ENCODE peak calls at places on chromosomes 13 and 19, in six cellular contexts. N is AG04450, D is aorta, Z is right lobe of liver, S is neural progenitor cell, V is uterus. J is an unnamed sample.
A peak's percentile ranks its signal among the peaks of the same experiment; 100 is the strongest.

GRCh38 chr19:55609326-55609725 is 3.9 kb downstream of the ZNF865 start:
- DNase-seq in Z (no peak), N (no peak), S (no peak), V (no peak), D (no peak), J (no peak)

GRCh38 chr19:50349277-50350057 is 16.0 kb downstream of the NAPSA start:
- DNase-seq in S (no peak), D (no peak), N (no peak), V (no peak), Z (no peak), J (no peak)

GRCh38 chr13:40221460-40222201 is 444.8 kb downstream of the FOXO1 start:
- DNase-seq in Z (no peak), V (peak; percentile 38), D (no peak), S (no peak), N (no peak), J (no peak)

GRCh38 chr13:23268441-23268840 is 87.7 kb downstream of the SGCG start:
- DNase-seq in Z (no peak), V (no peak), D (no peak), N (no peak), S (no peak), J (no peak)

GRCh38 chr13:100510208-100510997 is 78.2 kb downstream of the GGACT start:
- DNase-seq in S (peak; percentile 50), Z (no peak), V (no peak), D (no peak), N (no peak), J (no peak)

GRCh38 chr19:41323023-41323422 is 13.1 kb downstream of the CCDC97 start:
- DNase-seq in V (peak; percentile 76), N (peak; percentile 74), Z (no peak), D (no peak), S (no peak), J (no peak)

GRCh38 chr13:31101511-31102170 is 60.1 kb downstream of the HSPH1 start:
- DNase-seq in D (no peak), Z (no peak), V (no peak), S (no peak), N (no peak), J (no peak)

GRCh38 chr13:61148211-61148610 is 267.4 kb downstream of the PCDH20 start:
- DNase-seq in V (no peak), Z (no peak), N (no peak), S (peak; percentile 56), D (no peak), J (no peak)

GRCh38 chr19:11227201-11227886 is 12.1 kb upstream of the ANGPTL8 start:
- DNase-seq in V (no peak), D (no peak), N (no peak), Z (no peak), S (peak; percentile 28), J (no peak)

GRCh38 chr13:99224019-99224418 is 23.4 kb downstream of the UBAC2 start:
- DNase-seq in S (peak; percentile 51), V (no peak), D (no peak), Z (no peak), N (no peak), J (no peak)

GRCh38 chr13:113906566-113906965 is 42.7 kb upstream of the GAS6 start:
- DNase-seq in D (no peak), Z (no peak), N (no peak), S (no peak), V (peak; percentile 18), J (peak; percentile 38)

GRCh38 chr19:36110487-36111199 is at the start of gene OVOL3:
- DNase-seq in Z (no peak), D (no peak), N (no peak), V (no peak), S (peak; percentile 80), J (no peak)

GRCh38 chr13:25662516-25662915 is 290.7 kb downstream of the ATP8A2 start:
- DNase-seq in S (no peak), Z (no peak), V (no peak), D (no peak), N (no peak), J (no peak)

GRCh38 chr19:11684987-11685675 is 53.6 kb downstream of the ZNF823 start:
- DNase-seq in D (no peak), N (no peak), V (no peak), S (no peak), Z (no peak), J (no peak)

GRCh38 chr13:81488021-81488420 is 1147.1 kb upstream of the SPRY2 start:
- DNase-seq in N (no peak), Z (no peak), S (no peak), V (no peak), D (no peak), J (no peak)

GRCh38 chr19:33282036-33282686 is 20.2 kb downstream of the CEBPA start:
- DNase-seq in N (no peak), V (no peak), S (no peak), Z (peak; percentile 62), D (no peak), J (no peak)

GRCh38 chr19:12838182-12838890 is at the start of gene MAST1:
- DNase-seq in N (no peak), Z (no peak), S (peak; percentile 91), D (no peak), V (no peak), J (no peak)

GRCh38 chr13:44703371-44703770 is 127.2 kb upstream of the TSC22D1 start:
- DNase-seq in V (no peak), N (no peak), D (no peak), Z (no peak), S (no peak), J (no peak)

GRCh38 chr19:44344255-44344654 is 12.2 kb downstream of the ZNF112 start:
- DNase-seq in N (no peak), D (no peak), S (no peak), V (no peak), Z (no peak), J (no peak)

GRCh38 chr19:31114585-31114984 is 234.7 kb downstream of the TSHZ3 start:
- DNase-seq in S (no peak), V (no peak), D (no peak), Z (no peak), N (no peak), J (no peak)

GRCh38 chr13:23637813-23638212 is 67.6 kb downstream of the TNFRSF19 start:
- DNase-seq in N (no peak), Z (no peak), V (no peak), D (no peak), S (peak; percentile 59), J (no peak)

GRCh38 chr19:14843169-14843568 is 5.6 kb downstream of the OR7A10 start:
- DNase-seq in Z (no peak), D (no peak), N (no peak), S (no peak), V (no peak), J (no peak)

GRCh38 chr19:14843587-14843986 is 5.1 kb downstream of the OR7A10 start:
- DNase-seq in S (no peak), N (no peak), D (no peak), Z (no peak), V (no peak), J (no peak)

DNA sequence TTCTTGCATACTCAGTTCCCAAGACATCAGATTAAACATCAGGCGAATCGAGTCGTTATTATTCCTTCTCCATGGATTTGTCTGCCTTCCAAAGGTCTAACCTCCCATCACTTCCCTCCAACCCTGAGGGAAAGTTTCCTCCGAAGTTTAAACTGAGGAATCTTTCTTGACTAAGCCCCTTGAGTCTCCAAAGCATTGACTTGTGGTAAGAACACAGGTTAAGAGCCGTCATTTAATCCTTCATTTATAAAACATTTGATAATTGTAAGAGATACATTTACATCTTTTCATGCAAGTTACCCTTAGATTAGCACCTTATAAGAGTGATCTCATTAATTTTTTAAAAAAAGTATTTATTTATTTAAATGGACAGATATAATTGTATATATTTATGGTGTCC is at the start of gene OR7A10:
- DNase-seq in V (no peak), D (no peak), Z (no peak), N (no peak), S (no peak), J (no peak)
- H3K27ac ChIP-seq in V (no peak within 1 kb of the TSS), D (no peak within 1 kb of the TSS), Z (no peak within 1 kb of the TSS), N (no peak within 1 kb of the TSS), S (no peak within 1 kb of the TSS), J (no peak within 1 kb of the TSS)

DNA sequence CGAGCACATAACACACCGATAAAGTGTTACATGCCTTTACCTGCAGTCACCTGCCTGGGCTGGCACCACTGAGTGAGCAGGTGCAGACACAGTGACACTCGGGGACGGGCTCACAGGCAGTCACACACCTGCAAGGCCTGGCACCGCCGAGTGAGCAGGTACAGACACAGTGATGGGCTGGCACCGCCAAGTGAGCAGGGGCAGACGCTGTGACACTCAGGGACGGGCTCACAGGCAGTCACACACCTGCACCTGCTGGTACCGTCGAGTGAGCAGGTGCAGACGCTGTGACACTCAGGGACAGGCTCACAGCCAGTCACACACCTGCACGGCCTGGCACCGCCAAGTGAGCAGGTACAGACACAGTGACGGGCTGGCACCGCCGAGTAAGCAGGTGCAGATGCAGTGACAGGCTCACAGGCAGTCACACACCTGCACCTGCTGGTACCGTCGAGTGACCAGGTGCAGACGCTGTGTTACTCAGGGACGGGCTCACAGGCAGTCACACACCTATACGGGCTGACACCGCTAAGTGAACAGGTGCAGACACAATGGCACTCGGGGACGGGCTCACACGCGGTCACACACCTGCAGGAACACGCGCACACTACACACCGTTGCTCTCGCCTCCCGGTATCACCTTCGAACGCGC is 470 bp downstream of the ZNF835 start:
- DNase-seq in S (no peak), N (no peak), V (no peak), D (no peak), Z (no peak), J (no peak)
- H3K4me3 ChIP-seq in S (no peak overlapping the region), N (no peak overlapping the region), V (peak overlapping the region; percentile 66), D (peak overlapping the region; percentile 68), Z (peak overlapping the region; percentile 59), J (peak overlapping the region; percentile 71)

GRCh38 chr13:33312150-33312908 is 26.8 kb upstream of the STARD13 start:
- DNase-seq in Z (no peak), S (no peak), D (no peak), N (no peak), V (no peak), J (no peak)
- H3K27ac ChIP-seq in Z (no peak overlapping the region), S (no peak overlapping the region), D (no peak overlapping the region), N (no peak overlapping the region), V (peak overlapping the region; percentile 46), J (no peak overlapping the region)

DNA sequence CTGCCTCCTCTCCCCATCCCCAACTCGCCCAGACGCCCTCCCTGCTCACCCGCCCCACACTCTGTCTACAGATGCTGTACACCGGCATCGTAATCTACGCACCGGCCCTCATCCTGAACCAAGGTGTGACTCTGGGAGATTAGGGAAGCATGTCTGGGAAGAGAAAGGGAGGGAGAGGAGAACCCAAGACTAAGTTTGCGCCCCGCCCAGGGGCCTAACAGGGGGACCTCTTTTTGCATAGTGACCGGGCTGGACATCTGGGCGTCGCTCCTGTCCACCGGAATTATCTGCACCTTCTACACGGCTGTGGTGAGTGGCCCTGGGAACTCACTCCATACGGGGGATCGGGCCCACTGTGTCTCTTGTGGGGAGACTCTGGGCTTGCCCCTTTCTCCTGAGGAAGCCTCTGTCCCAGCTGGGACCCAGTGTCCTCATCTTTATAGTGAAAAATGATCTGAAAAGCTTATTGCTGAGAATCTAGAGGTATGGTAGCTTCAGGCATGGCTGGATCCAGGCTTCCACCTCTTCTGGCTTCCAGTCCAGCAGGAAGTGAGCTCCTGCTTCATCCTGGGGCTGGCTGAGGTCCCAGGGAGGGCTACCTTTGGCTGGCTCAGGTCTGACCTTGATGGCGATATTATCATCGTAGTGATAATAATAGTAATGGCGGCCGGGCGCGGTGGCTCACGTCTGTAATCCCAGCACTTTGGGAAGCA is 2.8 kb downstream of the SLC5A5 start:
- DNase-seq in V (no peak), S (no peak), D (no peak), Z (no peak), N (no peak), J (no peak)
- H3K4me3 ChIP-seq in V (no peak overlapping the region), S (peak overlapping the region; percentile 60), D (no peak overlapping the region), Z (no peak overlapping the region), N (no peak overlapping the region), J (no peak overlapping the region)

J was measured in right atrium auricular region.